ENCODE peak calls at places on chromosomes 16 and 17, in ten cellular contexts. One of them, this sample, is unnamed.
A peak's percentile ranks its signal among the peaks of the same experiment; 100 is the strongest.

GRCh38 chr17:14303343-14304221 is 2.7 kb downstream of the HS3ST3B1 start:
- DNase-seq in cardiac muscle cell: peak; percentile 41
- DNase-seq in nephron progenitor cell: peak; percentile 59
- DNase-seq in HFFc6: no peak
- DNase-seq in neural progenitor cell: peak; percentile 62
- DNase-seq in fibroblast of lung: no peak
- DNase-seq in AG04450: no peak
- DNase-seq in osteocyte: peak; percentile 83
- DNase-seq in AG09319: no peak
- DNase-seq in IMR-90: no peak
- DNase-seq in this sample: peak; percentile 43

GRCh38 chr17:46727572-46728348 is 90.7 kb downstream of the WNT3 start:
- DNase-seq in cardiac muscle cell: peak; percentile 53
- DNase-seq in nephron progenitor cell: no peak
- DNase-seq in HFFc6: peak; percentile 89
- DNase-seq in neural progenitor cell: no peak
- DNase-seq in fibroblast of lung: peak; percentile 95
- DNase-seq in AG04450: peak; percentile 45
- DNase-seq in osteocyte: no peak
- DNase-seq in AG09319: peak; percentile 19
- DNase-seq in IMR-90: peak; percentile 90
- DNase-seq in this sample: peak; percentile 79

GRCh38 chr16:50778284-50779163 is 36.6 kb downstream of the CYLD start:
- DNase-seq in cardiac muscle cell: no peak
- DNase-seq in nephron progenitor cell: no peak
- DNase-seq in HFFc6: no peak
- DNase-seq in neural progenitor cell: no peak
- DNase-seq in fibroblast of lung: no peak
- DNase-seq in AG04450: no peak
- DNase-seq in osteocyte: no peak
- DNase-seq in AG09319: no peak
- DNase-seq in IMR-90: no peak
- DNase-seq in this sample: no peak

GRCh38 chr17:77488531-77489238 is 347.9 kb downstream of the SEC14L1 start:
- DNase-seq in cardiac muscle cell: no peak
- DNase-seq in nephron progenitor cell: no peak
- DNase-seq in HFFc6: no peak
- DNase-seq in neural progenitor cell: no peak
- DNase-seq in fibroblast of lung: no peak
- DNase-seq in AG04450: no peak
- DNase-seq in osteocyte: no peak
- DNase-seq in AG09319: no peak
- DNase-seq in IMR-90: peak; percentile 33
- DNase-seq in this sample: no peak

GRCh38 chr17:48244121-48244711 is 136.7 kb downstream of the SNX11 start:
- DNase-seq in cardiac muscle cell: peak; percentile 46
- DNase-seq in nephron progenitor cell: no peak
- DNase-seq in HFFc6: peak; percentile 51
- DNase-seq in neural progenitor cell: no peak
- DNase-seq in fibroblast of lung: peak; percentile 65
- DNase-seq in AG04450: no peak
- DNase-seq in osteocyte: no peak
- DNase-seq in AG09319: no peak
- DNase-seq in IMR-90: peak; percentile 29
- DNase-seq in this sample: peak; percentile 31

GRCh38 chr17:50603340-50603739 is 31.3 kb upstream of the ABCC3 start:
- DNase-seq in cardiac muscle cell: no peak
- DNase-seq in nephron progenitor cell: no peak
- DNase-seq in HFFc6: no peak
- DNase-seq in neural progenitor cell: peak; percentile 63
- DNase-seq in fibroblast of lung: no peak
- DNase-seq in AG04450: no peak
- DNase-seq in osteocyte: no peak
- DNase-seq in AG09319: no peak
- DNase-seq in IMR-90: no peak
- DNase-seq in this sample: no peak

GRCh38 chr17:61250335-61250890 is 149.2 kb upstream of the TBX2 start:
- DNase-seq in cardiac muscle cell: peak; percentile 45
- DNase-seq in nephron progenitor cell: no peak
- DNase-seq in HFFc6: peak; percentile 69
- DNase-seq in neural progenitor cell: no peak
- DNase-seq in fibroblast of lung: peak; percentile 74
- DNase-seq in AG04450: no peak
- DNase-seq in osteocyte: no peak
- DNase-seq in AG09319: no peak
- DNase-seq in IMR-90: peak; percentile 85
- DNase-seq in this sample: peak; percentile 73

GRCh38 chr17:58092101-58092796 is 9.0 kb downstream of the DYNLL2 start:
- DNase-seq in cardiac muscle cell: no peak
- DNase-seq in nephron progenitor cell: no peak
- DNase-seq in HFFc6: no peak
- DNase-seq in neural progenitor cell: no peak
- DNase-seq in fibroblast of lung: no peak
- DNase-seq in AG04450: no peak
- DNase-seq in osteocyte: peak; percentile 30
- DNase-seq in AG09319: no peak
- DNase-seq in IMR-90: no peak
- DNase-seq in this sample: no peak

DNA sequence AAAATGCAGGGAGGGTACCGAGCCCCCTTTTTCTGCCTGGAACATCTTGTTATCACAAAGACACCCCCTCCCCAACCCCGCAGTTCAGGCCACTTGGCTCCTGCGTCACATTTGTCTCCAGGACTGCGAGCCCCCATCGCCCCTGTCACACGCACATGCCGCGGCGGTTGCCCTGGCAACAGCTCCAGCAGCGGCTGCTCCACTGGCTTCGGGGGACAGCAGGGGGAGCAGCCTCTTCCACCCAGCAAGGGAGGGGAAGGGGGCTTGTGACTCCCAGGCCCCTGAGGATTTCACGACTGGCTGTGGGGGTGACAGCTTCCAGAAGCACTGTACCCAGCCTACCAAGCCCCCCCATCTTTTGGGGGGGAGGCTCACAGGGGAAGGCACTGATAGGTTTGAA is 2.6 kb downstream of the BAIAP3 start:
- DNase-seq in cardiac muscle cell: no peak
- DNase-seq in nephron progenitor cell: peak; percentile 69
- DNase-seq in HFFc6: no peak
- DNase-seq in neural progenitor cell: peak; percentile 83
- DNase-seq in fibroblast of lung: no peak
- DNase-seq in AG04450: no peak
- DNase-seq in osteocyte: no peak
- DNase-seq in AG09319: no peak
- DNase-seq in IMR-90: no peak
- DNase-seq in this sample: no peak
- TF ChIP-seq CTCF in cardiac muscle cell: no peak
- TF ChIP-seq CTCF in nephron progenitor cell: no peak
- TF ChIP-seq CTCF in HFFc6: peak; percentile 14
- TF ChIP-seq CTCF in neural progenitor cell: peak; percentile 31
- TF ChIP-seq CTCF in fibroblast of lung: no peak
- TF ChIP-seq CTCF in AG04450: peak; percentile 20
- TF ChIP-seq CTCF in osteocyte: no peak
- TF ChIP-seq CTCF in AG09319: no peak
- TF ChIP-seq CTCF in IMR-90: no peak
- TF ChIP-seq CTCF in this sample: no peak

GRCh38 chr16:56315955-56316354 is 109.4 kb downstream of the AMFR start:
- DNase-seq in cardiac muscle cell: no peak
- DNase-seq in nephron progenitor cell: no peak
- DNase-seq in HFFc6: no peak
- DNase-seq in neural progenitor cell: no peak
- DNase-seq in fibroblast of lung: no peak
- DNase-seq in AG04450: no peak
- DNase-seq in osteocyte: no peak
- DNase-seq in AG09319: no peak
- DNase-seq in IMR-90: no peak
- DNase-seq in this sample: no peak

GRCh38 chr16:56319391-56319790 is 106.0 kb downstream of the AMFR start:
- DNase-seq in cardiac muscle cell: no peak
- DNase-seq in nephron progenitor cell: no peak
- DNase-seq in HFFc6: no peak
- DNase-seq in neural progenitor cell: no peak
- DNase-seq in fibroblast of lung: no peak
- DNase-seq in AG04450: no peak
- DNase-seq in osteocyte: no peak
- DNase-seq in AG09319: no peak
- DNase-seq in IMR-90: no peak
- DNase-seq in this sample: no peak

GRCh38 chr16:56317998-56318912 is 107.1 kb downstream of the AMFR start:
- DNase-seq in cardiac muscle cell: peak; percentile 85
- DNase-seq in nephron progenitor cell: peak; percentile 89
- DNase-seq in HFFc6: peak; percentile 55
- DNase-seq in neural progenitor cell: peak; percentile 88
- DNase-seq in fibroblast of lung: peak; percentile 61
- DNase-seq in AG04450: peak; percentile 45
- DNase-seq in osteocyte: peak; percentile 95
- DNase-seq in AG09319: peak; percentile 52
- DNase-seq in IMR-90: peak; percentile 70
- DNase-seq in this sample: peak; percentile 84

GRCh38 chr16:56314244-56314850 is 111.0 kb downstream of the AMFR start:
- DNase-seq in cardiac muscle cell: no peak
- DNase-seq in nephron progenitor cell: no peak
- DNase-seq in HFFc6: no peak
- DNase-seq in neural progenitor cell: no peak
- DNase-seq in fibroblast of lung: no peak
- DNase-seq in AG04450: no peak
- DNase-seq in osteocyte: no peak
- DNase-seq in AG09319: no peak
- DNase-seq in IMR-90: no peak
- DNase-seq in this sample: no peak

DNA sequence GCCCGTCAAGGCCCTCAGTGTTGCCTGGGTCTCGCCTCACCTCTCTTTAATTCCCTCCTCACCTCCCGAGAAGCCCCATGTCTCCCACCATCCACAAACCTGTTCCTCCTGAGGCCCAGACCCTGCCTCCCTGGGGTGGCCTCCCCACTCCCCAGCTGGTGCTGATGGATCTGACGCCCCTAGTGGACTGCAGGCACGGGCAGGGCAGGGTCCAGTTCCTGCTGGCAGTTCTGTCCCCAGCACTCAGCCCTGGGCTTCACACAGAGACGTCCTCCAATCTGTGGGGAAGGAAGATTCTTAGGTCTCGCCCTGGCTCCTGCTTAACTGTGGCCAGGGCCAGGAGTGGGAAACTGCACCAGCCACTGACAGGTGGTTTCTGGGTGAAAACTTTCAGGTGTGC is 108.8 kb downstream of the AMFR start:
- DNase-seq in cardiac muscle cell: no peak
- DNase-seq in nephron progenitor cell: no peak
- DNase-seq in HFFc6: no peak
- DNase-seq in neural progenitor cell: no peak
- DNase-seq in fibroblast of lung: no peak
- DNase-seq in AG04450: no peak
- DNase-seq in osteocyte: no peak
- DNase-seq in AG09319: no peak
- DNase-seq in IMR-90: no peak
- DNase-seq in this sample: no peak
- TF ChIP-seq CTCF in cardiac muscle cell: no peak
- TF ChIP-seq CTCF in nephron progenitor cell: no peak
- TF ChIP-seq CTCF in HFFc6: peak; percentile 40
- TF ChIP-seq CTCF in neural progenitor cell: peak; percentile 17
- TF ChIP-seq CTCF in fibroblast of lung: no peak
- TF ChIP-seq CTCF in AG04450: no peak
- TF ChIP-seq CTCF in osteocyte: no peak
- TF ChIP-seq CTCF in AG09319: no peak
- TF ChIP-seq CTCF in IMR-90: no peak
- TF ChIP-seq CTCF in this sample: peak; percentile 3

GRCh38 chr16:593807-594206 is 3.9 kb downstream of the RAB40C start:
- DNase-seq in cardiac muscle cell: no peak
- DNase-seq in nephron progenitor cell: no peak
- DNase-seq in HFFc6: no peak
- DNase-seq in neural progenitor cell: no peak
- DNase-seq in fibroblast of lung: no peak
- DNase-seq in AG04450: no peak
- DNase-seq in osteocyte: no peak
- DNase-seq in AG09319: no peak
- DNase-seq in IMR-90: no peak
- DNase-seq in this sample: no peak

GRCh38 chr16:590875-591200 is 972 bp downstream of the RAB40C start:
- DNase-seq in cardiac muscle cell: no peak
- DNase-seq in nephron progenitor cell: no peak
- DNase-seq in HFFc6: no peak
- DNase-seq in neural progenitor cell: no peak
- DNase-seq in fibroblast of lung: no peak
- DNase-seq in AG04450: no peak
- DNase-seq in osteocyte: no peak
- DNase-seq in AG09319: no peak
- DNase-seq in IMR-90: no peak
- DNase-seq in this sample: no peak

GRCh38 chr16:593406-593805 is 3.5 kb downstream of the RAB40C start:
- DNase-seq in cardiac muscle cell: no peak
- DNase-seq in nephron progenitor cell: no peak
- DNase-seq in HFFc6: no peak
- DNase-seq in neural progenitor cell: no peak
- DNase-seq in fibroblast of lung: no peak
- DNase-seq in AG04450: no peak
- DNase-seq in osteocyte: no peak
- DNase-seq in AG09319: no peak
- DNase-seq in IMR-90: no peak
- DNase-seq in this sample: no peak

GRCh38 chr16:591892-592517 is 2.1 kb downstream of the RAB40C start:
- DNase-seq in cardiac muscle cell: no peak
- DNase-seq in nephron progenitor cell: no peak
- DNase-seq in HFFc6: no peak
- DNase-seq in neural progenitor cell: no peak
- DNase-seq in fibroblast of lung: no peak
- DNase-seq in AG04450: no peak
- DNase-seq in osteocyte: no peak
- DNase-seq in AG09319: no peak
- DNase-seq in IMR-90: no peak
- DNase-seq in this sample: no peak

GRCh38 chr16:592518-593306 is 2.8 kb downstream of the RAB40C start:
- DNase-seq in cardiac muscle cell: peak; percentile 59
- DNase-seq in nephron progenitor cell: no peak
- DNase-seq in HFFc6: no peak
- DNase-seq in neural progenitor cell: no peak
- DNase-seq in fibroblast of lung: no peak
- DNase-seq in AG04450: no peak
- DNase-seq in osteocyte: no peak
- DNase-seq in AG09319: no peak
- DNase-seq in IMR-90: no peak
- DNase-seq in this sample: peak; percentile 83
- TF ChIP-seq CTCF in cardiac muscle cell: no peak
- TF ChIP-seq CTCF in nephron progenitor cell: no peak
- TF ChIP-seq CTCF in HFFc6: no peak
- TF ChIP-seq CTCF in neural progenitor cell: no peak
- TF ChIP-seq CTCF in fibroblast of lung: no peak
- TF ChIP-seq CTCF in AG04450: no peak
- TF ChIP-seq CTCF in osteocyte: no peak
- TF ChIP-seq CTCF in AG09319: no peak
- TF ChIP-seq CTCF in IMR-90: no peak
- TF ChIP-seq CTCF in this sample: no peak

GRCh38 chr16:86479419-86479818 is 30.9 kb upstream of the FOXF1 start:
- DNase-seq in cardiac muscle cell: no peak
- DNase-seq in nephron progenitor cell: no peak
- DNase-seq in HFFc6: peak; percentile 32
- DNase-seq in neural progenitor cell: no peak
- DNase-seq in fibroblast of lung: no peak
- DNase-seq in AG04450: no peak
- DNase-seq in osteocyte: no peak
- DNase-seq in AG09319: no peak
- DNase-seq in IMR-90: peak; percentile 64
- DNase-seq in this sample: no peak

GRCh38 chr16:86477642-86478041 is 32.7 kb upstream of the FOXF1 start:
- DNase-seq in cardiac muscle cell: peak; percentile 32
- DNase-seq in nephron progenitor cell: no peak
- DNase-seq in HFFc6: peak; percentile 57
- DNase-seq in neural progenitor cell: no peak
- DNase-seq in fibroblast of lung: peak; percentile 69
- DNase-seq in AG04450: no peak
- DNase-seq in osteocyte: no peak
- DNase-seq in AG09319: no peak
- DNase-seq in IMR-90: peak; percentile 83
- DNase-seq in this sample: peak; percentile 44

GRCh38 chr16:86480444-86480843 is 29.9 kb upstream of the FOXF1 start:
- DNase-seq in cardiac muscle cell: no peak
- DNase-seq in nephron progenitor cell: no peak
- DNase-seq in HFFc6: no peak
- DNase-seq in neural progenitor cell: no peak
- DNase-seq in fibroblast of lung: no peak
- DNase-seq in AG04450: no peak
- DNase-seq in osteocyte: no peak
- DNase-seq in AG09319: no peak
- DNase-seq in IMR-90: no peak
- DNase-seq in this sample: no peak

GRCh38 chr16:86478779-86479178 is 31.5 kb upstream of the FOXF1 start:
- DNase-seq in cardiac muscle cell: no peak
- DNase-seq in nephron progenitor cell: no peak
- DNase-seq in HFFc6: no peak
- DNase-seq in neural progenitor cell: no peak
- DNase-seq in fibroblast of lung: no peak
- DNase-seq in AG04450: no peak
- DNase-seq in osteocyte: no peak
- DNase-seq in AG09319: no peak
- DNase-seq in IMR-90: no peak
- DNase-seq in this sample: no peak

DNA sequence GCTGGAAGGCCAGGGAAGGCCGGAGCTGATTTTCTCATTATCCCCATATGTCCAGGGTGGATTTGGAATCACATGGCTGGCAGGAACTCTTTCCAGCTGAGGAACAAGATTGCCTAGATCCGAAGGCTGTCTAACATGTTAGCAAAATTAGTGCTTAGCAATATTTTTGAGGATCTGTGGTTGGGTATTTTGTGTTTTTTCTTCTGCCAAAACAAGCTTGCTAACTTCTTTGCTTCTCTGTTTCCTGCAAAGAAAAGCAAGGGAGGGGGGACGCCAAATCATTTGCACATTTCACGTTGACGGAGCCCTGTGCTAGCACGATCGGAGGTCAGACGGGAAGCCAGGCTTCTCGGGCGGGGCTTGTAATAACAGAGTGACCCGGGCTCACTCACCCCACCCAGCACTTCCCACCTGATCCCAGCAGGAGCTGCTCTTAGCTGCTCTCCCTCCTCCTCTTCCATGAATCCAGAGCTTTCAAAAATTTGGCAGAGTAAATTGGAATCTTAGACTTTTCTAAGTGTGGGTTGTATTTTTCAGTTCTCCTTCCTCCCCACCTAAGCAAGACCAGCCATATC is 33.3 kb upstream of the FOXF1 start:
- DNase-seq in cardiac muscle cell: no peak
- DNase-seq in nephron progenitor cell: no peak
- DNase-seq in HFFc6: no peak
- DNase-seq in neural progenitor cell: no peak
- DNase-seq in fibroblast of lung: no peak
- DNase-seq in AG04450: no peak
- DNase-seq in osteocyte: no peak
- DNase-seq in AG09319: no peak
- DNase-seq in IMR-90: no peak
- DNase-seq in this sample: no peak
- TF ChIP-seq CTCF in cardiac muscle cell: no peak
- TF ChIP-seq CTCF in nephron progenitor cell: no peak
- TF ChIP-seq CTCF in HFFc6: no peak
- TF ChIP-seq CTCF in neural progenitor cell: no peak
- TF ChIP-seq CTCF in fibroblast of lung: no peak
- TF ChIP-seq CTCF in AG04450: no peak
- TF ChIP-seq CTCF in osteocyte: no peak
- TF ChIP-seq CTCF in AG09319: peak; percentile 7
- TF ChIP-seq CTCF in IMR-90: no peak
- TF ChIP-seq CTCF in this sample: no peak